ENCODE peak calls at places on chromosomes 5 and 9, in six cellular contexts. D is HCT116, W is HepG2, P is H1, X is SK-N-SH, B is K562. J is an unnamed sample. For H3K9me3, the result is how much of the 10 kb centered on the place peaks cover.

GRCh38 chr9:113673726-113674125 is 202.4 kb upstream of the ZNF618 start:
- DNase-seq in D (no peak), W (no peak), P (no peak), X (no peak), B (no peak), J (no peak)

GRCh38 chr5:53479656-53480473 is 564 bp upstream of the FST start:
- DNase-seq in D (no peak), W (peak), P (no peak), X (peak), B (peak), J (no peak)

GRCh38 chr9:84404095-84404686 is 63.6 kb upstream of the SLC28A3 start:
- DNase-seq in D (peak), W (peak), P (no peak), X (peak), B (peak), J (peak)

GRCh38 chr5:132221781-132222648 is 5.6 kb downstream of the P4HA2 start:
- DNase-seq in D (no peak), W (no peak), P (no peak), X (no peak), B (no peak), J (no peak)

GRCh38 chr5:144467795-144468194 is 297.1 kb downstream of the KCTD16 start:
- DNase-seq in D (peak), W (peak), P (no peak), X (peak), B (no peak), J (peak)

GRCh38 chr9:100170556-100170955 is 71.5 kb downstream of the INVS start:
- DNase-seq in D (no peak), W (no peak), P (no peak), X (no peak), B (no peak), J (no peak)

GRCh38 chr5:68484307-68485068 is 268.9 kb downstream of the PIK3R1 start:
- DNase-seq in D (no peak), W (no peak), P (no peak), X (no peak), B (no peak), J (no peak)

GRCh38 chr5:84487963-84488362 is 103.3 kb upstream of the EDIL3 start:
- DNase-seq in D (no peak), W (no peak), P (no peak), X (no peak), B (no peak), J (no peak)

GRCh38 chr5:8864053-8864452 is 681.8 kb downstream of the SEMA5A start:
- DNase-seq in D (no peak), W (no peak), P (peak), X (no peak), B (no peak), J (peak)

GRCh38 chr5:144421411-144421810 is 250.7 kb downstream of the KCTD16 start:
- DNase-seq in D (no peak), W (no peak), P (no peak), X (no peak), B (no peak), J (no peak)

GRCh38 chr9:106486685-106487084 is 376.3 kb upstream of the ZNF462 start:
- DNase-seq in D (no peak), W (no peak), P (no peak), X (no peak), B (no peak), J (no peak)

GRCh38 chr9:20551236-20551635 is 71.1 kb downstream of the MLLT3 start:
- DNase-seq in D (no peak), W (peak), P (no peak), X (no peak), B (no peak), J (no peak)

GRCh38 chr9:87324613-87325194 is 173.0 kb upstream of the DAPK1 start:
- DNase-seq in D (peak), W (peak), P (no peak), X (peak), B (peak), J (no peak)

GRCh38 chr9:36867241-36867640 is 166.8 kb downstream of the PAX5 start:
- DNase-seq in D (no peak), W (no peak), P (no peak), X (no peak), B (no peak), J (no peak)

GRCh38 chr9:36866840-36867239 is 167.2 kb downstream of the PAX5 start:
- DNase-seq in D (no peak), W (peak), P (no peak), X (peak), B (no peak), J (no peak)

GRCh38 chr9:36868591-36869282 is 165.3 kb downstream of the PAX5 start:
- DNase-seq in D (no peak), W (no peak), P (no peak), X (no peak), B (no peak), J (no peak)

GRCh38 chr9:36865731-36866635 is 168.1 kb downstream of the PAX5 start:
- DNase-seq in D (no peak), W (no peak), P (no peak), X (no peak), B (no peak), J (no peak)

GRCh38 chr9:36867672-36868471 is 166.2 kb downstream of the PAX5 start:
- DNase-seq in D (no peak), W (peak), P (no peak), X (no peak), B (no peak), J (no peak)
- TF ChIP-seq YY1 in D (no peak), W (no peak), P (no peak), X (no peak), B (no peak), J (no peak)

GRCh38 chr9:129305246-129305645 is 127.2 kb upstream of the IER5L start:
- DNase-seq in D (no peak), W (no peak), P (no peak), X (no peak), B (no peak), J (no peak)
- H3K9me3 ChIP-seq in D (under half), W (under half), P (under half), X (under half), B (under half), J (under half)

GRCh38 chr5:57785946-57786345 is 303.3 kb upstream of the ACTBL2 start:
- DNase-seq in D (no peak), W (no peak), P (no peak), X (no peak), B (no peak), J (no peak)

GRCh38 chr5:57780959-57781325 is 298.3 kb upstream of the ACTBL2 start:
- DNase-seq in D (no peak), W (no peak), P (no peak), X (no peak), B (no peak), J (no peak)

GRCh38 chr5:57780306-57780958 is 297.8 kb upstream of the ACTBL2 start:
- DNase-seq in D (no peak), W (no peak), P (no peak), X (no peak), B (no peak), J (no peak)

GRCh38 chr5:57783693-57784092 is 301.1 kb upstream of the ACTBL2 start:
- DNase-seq in D (no peak), W (no peak), P (no peak), X (no peak), B (no peak), J (no peak)

DNA sequence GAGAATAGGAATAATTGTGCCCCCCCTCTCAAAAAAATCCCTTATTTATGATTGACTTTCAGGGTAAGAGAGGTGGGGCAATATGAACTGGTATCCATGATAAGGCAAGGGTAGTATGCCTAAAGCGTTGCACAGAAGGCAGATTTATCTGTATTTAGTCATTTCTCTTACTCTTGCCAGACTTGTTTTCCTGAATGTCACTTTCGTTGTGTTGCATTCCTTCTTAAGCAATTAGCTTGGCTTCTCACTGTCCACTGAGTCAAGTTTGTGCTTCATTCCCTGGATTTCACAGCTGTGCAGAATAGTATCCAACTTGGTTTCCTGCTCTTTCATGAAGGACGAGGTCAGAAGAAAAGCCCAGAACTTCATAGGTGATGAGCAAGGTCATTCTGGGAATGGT is 301.5 kb upstream of the ACTBL2 start:
- DNase-seq in D (no peak), W (no peak), P (no peak), X (no peak), B (no peak), J (no peak)
- H3K4me3 ChIP-seq in D (no peak), W (no peak), P (no peak), X (no peak), B (no peak), J (no peak)

DNA sequence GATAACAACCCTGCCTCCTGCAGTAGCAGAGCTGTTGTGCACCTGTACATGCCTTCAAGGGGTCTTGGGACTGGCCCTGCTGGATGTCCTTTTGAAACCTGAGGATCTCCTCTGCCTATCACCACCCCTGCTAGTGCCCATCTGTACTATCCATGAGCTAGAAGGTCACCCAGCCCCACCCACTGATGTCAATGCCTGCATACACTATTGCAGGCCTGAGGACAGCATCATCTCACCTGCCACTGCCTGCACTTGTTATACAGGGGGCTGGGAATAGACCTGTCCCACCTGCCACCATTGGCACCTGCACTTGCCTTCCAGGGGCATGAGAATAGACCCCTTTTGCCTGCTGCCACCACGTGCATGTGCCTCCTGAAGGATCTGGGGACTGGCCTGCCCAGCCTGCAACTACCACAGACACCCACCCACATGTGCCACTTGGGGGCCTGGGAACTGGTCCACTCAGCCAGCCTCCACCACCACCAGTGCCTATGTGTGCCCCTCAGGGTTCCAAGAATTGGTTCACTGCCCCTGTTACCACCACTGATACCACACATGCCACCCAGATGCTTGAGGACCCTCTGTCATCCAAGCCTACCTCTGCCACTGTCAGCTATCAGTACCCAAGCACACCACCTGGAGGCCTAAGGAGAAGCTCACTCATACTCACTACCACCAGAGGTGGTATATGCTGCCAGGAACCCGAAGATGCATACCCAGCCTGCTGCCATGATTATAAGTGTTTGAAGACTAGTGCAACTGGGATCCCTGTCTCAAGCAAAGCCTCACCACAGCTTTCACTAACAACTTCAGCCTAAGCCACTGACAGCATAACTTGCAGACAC is 159.7 kb downstream of the SGCD start:
- DNase-seq in D (no peak), W (no peak), P (no peak), X (no peak), B (no peak), J (no peak)
- TF ChIP-seq YY1 in D (no peak), W (no peak), P (no peak), X (no peak), B (no peak), J (no peak)

GRCh38 chr9:135288054-135288453 is 191.5 kb upstream of the PPP1R26 start:
- DNase-seq in D (no peak), W (no peak), P (no peak), X (no peak), B (no peak), J (no peak)

GRCh38 chr9:135291165-135291564 is 188.4 kb upstream of the PPP1R26 start:
- DNase-seq in D (no peak), W (no peak), P (no peak), X (peak), B (no peak), J (no peak)

GRCh38 chr9:135290086-135290485 is 189.5 kb upstream of the PPP1R26 start:
- DNase-seq in D (no peak), W (no peak), P (no peak), X (no peak), B (no peak), J (no peak)

GRCh38 chr9:135288941-135289534 is 190.5 kb upstream of the PPP1R26 start:
- DNase-seq in D (peak), W (no peak), P (no peak), X (no peak), B (no peak), J (no peak)

DNA sequence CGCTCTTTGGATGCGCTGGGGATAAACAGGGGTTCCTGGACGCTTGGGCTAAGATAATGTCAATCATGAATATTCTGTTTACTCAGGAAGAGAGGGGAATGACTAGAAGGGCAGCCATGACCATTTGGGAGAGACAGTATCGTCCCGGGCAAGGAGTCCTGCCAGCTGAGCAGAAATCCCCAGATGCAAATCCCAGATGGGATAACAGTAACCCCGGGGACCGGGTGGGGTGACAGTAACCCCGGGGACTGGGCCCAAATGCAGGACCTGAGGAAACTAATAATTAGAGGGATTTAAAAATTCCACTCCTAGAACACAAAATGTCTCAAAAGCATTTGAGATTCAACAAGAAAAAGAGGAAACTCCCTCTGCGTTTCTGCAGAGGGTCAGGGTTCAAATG is 189.0 kb upstream of the PPP1R26 start:
- DNase-seq in D (no peak), W (no peak), P (no peak), X (no peak), B (no peak), J (no peak)
- H3K9me3 ChIP-seq in D (under half), W (under half), P (under half), X (under half), B (under half), J (under half)

GRCh38 chr5:140833993-140834392 is at the start of gene PCDHA7:
- DNase-seq in D (no peak), W (peak), P (no peak), X (no peak), B (no peak), J (no peak)
- H3K4me3 ChIP-seq in D (no peak), W (peak), P (no peak), X (no peak), B (no peak), J (peak)

GRCh38 chr5:27911216-27911615 is 872.8 kb upstream of the CDH9 start:
- DNase-seq in D (no peak), W (peak), P (no peak), X (no peak), B (no peak), J (no peak)
- TF ChIP-seq YY1 in D (no peak), W (no peak), P (no peak), X (no peak), B (no peak), J (no peak)

GRCh38 chr9:137756045-137756744 is 121.4 kb upstream of the CACNA1B start:
- DNase-seq in D (no peak), W (no peak), P (no peak), X (no peak), B (no peak), J (no peak)
- H3K9me3 ChIP-seq in D (under half), W (under half), P (under half), X (under half), B (under half), J (under half)

DNA sequence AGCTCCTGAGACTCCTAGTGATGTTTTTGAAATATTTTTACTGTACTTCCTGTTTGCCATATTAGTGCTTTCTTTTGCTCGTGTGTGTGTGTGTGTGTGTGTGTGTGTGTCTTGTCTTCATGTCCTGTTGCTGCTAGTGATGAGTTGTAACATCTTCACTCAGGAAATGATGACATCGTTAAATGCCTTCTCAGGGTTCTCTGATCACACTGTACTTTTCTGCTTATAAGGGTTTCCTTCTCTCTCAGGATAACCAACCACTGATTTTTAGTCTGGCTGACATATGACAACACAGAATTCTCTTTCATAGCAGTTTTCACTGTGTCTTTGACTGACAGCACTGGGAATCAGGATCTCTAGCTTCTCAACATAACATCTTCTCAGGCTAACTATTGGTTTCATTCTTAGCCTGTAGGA is 16.1 kb downstream of the SV2C start:
- DNase-seq in D (no peak), W (no peak), P (no peak), X (no peak), B (no peak), J (no peak)
- H3K4me3 ChIP-seq in D (no peak), W (no peak), P (no peak), X (no peak), B (no peak), J (no peak)